ENCODE peak calls at places on chromosome 19, in eight cellular contexts. One of them, this sample, is unnamed.

GRCh38 chr19:19361075-19361594 is 40.5 kb downstream of the MAU2 start:
- DNase-seq in esophagus squamous epithelium: no peak
- DNase-seq in psoas muscle: peak
- DNase-seq in stomach: peak
- DNase-seq in thoracic aorta: peak
- DNase-seq in mammary epithelial cell: peak
- DNase-seq in body of pancreas: peak
- DNase-seq in uterus: peak
- DNase-seq in this sample: peak

GRCh38 chr19:46944918-46945628 is 74.6 kb upstream of the NPAS1 start:
- DNase-seq in esophagus squamous epithelium: no peak
- DNase-seq in psoas muscle: peak
- DNase-seq in stomach: no peak
- DNase-seq in thoracic aorta: peak
- DNase-seq in mammary epithelial cell: no peak
- DNase-seq in body of pancreas: peak
- DNase-seq in uterus: peak
- DNase-seq in this sample: peak

GRCh38 chr19:57099199-57099661 is 20.6 kb upstream of the USP29 start:
- DNase-seq in esophagus squamous epithelium: no peak
- DNase-seq in psoas muscle: peak
- DNase-seq in stomach: peak
- DNase-seq in thoracic aorta: no peak
- DNase-seq in mammary epithelial cell: peak
- DNase-seq in body of pancreas: peak
- DNase-seq in uterus: peak
- DNase-seq in this sample: no peak

GRCh38 chr19:39126593-39127187 is 1.1 kb downstream of the PAK4 start:
- DNase-seq in esophagus squamous epithelium: no peak
- DNase-seq in psoas muscle: no peak
- DNase-seq in stomach: peak
- DNase-seq in thoracic aorta: no peak
- DNase-seq in mammary epithelial cell: peak
- DNase-seq in body of pancreas: peak
- DNase-seq in uterus: no peak
- DNase-seq in this sample: peak

GRCh38 chr19:16584825-16585801 is 12.9 kb upstream of the SLC35E1 start:
- DNase-seq in esophagus squamous epithelium: no peak
- DNase-seq in psoas muscle: no peak
- DNase-seq in stomach: no peak
- DNase-seq in thoracic aorta: no peak
- DNase-seq in mammary epithelial cell: no peak
- DNase-seq in body of pancreas: no peak
- DNase-seq in uterus: no peak
- DNase-seq in this sample: no peak

GRCh38 chr19:7386308-7386707 is 37.6 kb downstream of the ARHGEF18 start:
- DNase-seq in esophagus squamous epithelium: no peak
- DNase-seq in psoas muscle: no peak
- DNase-seq in stomach: no peak
- DNase-seq in thoracic aorta: no peak
- DNase-seq in mammary epithelial cell: no peak
- DNase-seq in body of pancreas: no peak
- DNase-seq in uterus: no peak
- DNase-seq in this sample: no peak

GRCh38 chr19:46478356-46478986 is 7.1 kb upstream of the PNMA8A start:
- DNase-seq in esophagus squamous epithelium: no peak
- DNase-seq in psoas muscle: no peak
- DNase-seq in stomach: no peak
- DNase-seq in thoracic aorta: no peak
- DNase-seq in mammary epithelial cell: peak
- DNase-seq in body of pancreas: no peak
- DNase-seq in uterus: no peak
- DNase-seq in this sample: no peak

GRCh38 chr19:17035842-17036424 is 9.3 kb upstream of the CPAMD8 start:
- DNase-seq in esophagus squamous epithelium: no peak
- DNase-seq in psoas muscle: no peak
- DNase-seq in stomach: peak
- DNase-seq in thoracic aorta: no peak
- DNase-seq in mammary epithelial cell: no peak
- DNase-seq in body of pancreas: no peak
- DNase-seq in uterus: no peak
- DNase-seq in this sample: no peak

GRCh38 chr19:49543032-49543431 is 15.2 kb downstream of the RCN3 start:
- DNase-seq in esophagus squamous epithelium: no peak
- DNase-seq in psoas muscle: no peak
- DNase-seq in stomach: no peak
- DNase-seq in thoracic aorta: no peak
- DNase-seq in mammary epithelial cell: no peak
- DNase-seq in body of pancreas: no peak
- DNase-seq in uterus: no peak
- DNase-seq in this sample: no peak

GRCh38 chr19:51660975-51661600 is 14.5 kb upstream of the SIGLEC14 start:
- DNase-seq in esophagus squamous epithelium: no peak
- DNase-seq in psoas muscle: peak
- DNase-seq in stomach: peak
- DNase-seq in thoracic aorta: no peak
- DNase-seq in mammary epithelial cell: peak
- DNase-seq in body of pancreas: peak
- DNase-seq in uterus: peak
- DNase-seq in this sample: peak

GRCh38 chr19:50896591-50897190 is 14.5 kb downstream of the KLK4 start:
- DNase-seq in esophagus squamous epithelium: no peak
- DNase-seq in psoas muscle: no peak
- DNase-seq in stomach: no peak
- DNase-seq in thoracic aorta: no peak
- DNase-seq in mammary epithelial cell: peak
- DNase-seq in body of pancreas: no peak
- DNase-seq in uterus: no peak
- DNase-seq in this sample: no peak

GRCh38 chr19:48795855-48796142 is 15.0 kb downstream of the BCAT2 start:
- DNase-seq in esophagus squamous epithelium: no peak
- DNase-seq in psoas muscle: peak
- DNase-seq in stomach: no peak
- DNase-seq in thoracic aorta: no peak
- DNase-seq in mammary epithelial cell: no peak
- DNase-seq in body of pancreas: no peak
- DNase-seq in uterus: peak
- DNase-seq in this sample: no peak

GRCh38 chr19:53942001-53942786 is 20.5 kb upstream of the CACNG8 start:
- DNase-seq in esophagus squamous epithelium: no peak
- DNase-seq in psoas muscle: no peak
- DNase-seq in stomach: no peak
- DNase-seq in thoracic aorta: no peak
- DNase-seq in mammary epithelial cell: no peak
- DNase-seq in body of pancreas: no peak
- DNase-seq in uterus: no peak
- DNase-seq in this sample: no peak

GRCh38 chr19:55255618-55256423 is 3.0 kb downstream of the PPP6R1 start:
- DNase-seq in esophagus squamous epithelium: no peak
- DNase-seq in psoas muscle: no peak
- DNase-seq in stomach: peak
- DNase-seq in thoracic aorta: no peak
- DNase-seq in mammary epithelial cell: peak
- DNase-seq in body of pancreas: no peak
- DNase-seq in uterus: no peak
- DNase-seq in this sample: no peak

GRCh38 chr19:50036905-50037304 is 11.1 kb downstream of the ZNF473 start:
- DNase-seq in esophagus squamous epithelium: no peak
- DNase-seq in psoas muscle: no peak
- DNase-seq in stomach: no peak
- DNase-seq in thoracic aorta: no peak
- DNase-seq in mammary epithelial cell: peak
- DNase-seq in body of pancreas: no peak
- DNase-seq in uterus: no peak
- DNase-seq in this sample: no peak

DNA sequence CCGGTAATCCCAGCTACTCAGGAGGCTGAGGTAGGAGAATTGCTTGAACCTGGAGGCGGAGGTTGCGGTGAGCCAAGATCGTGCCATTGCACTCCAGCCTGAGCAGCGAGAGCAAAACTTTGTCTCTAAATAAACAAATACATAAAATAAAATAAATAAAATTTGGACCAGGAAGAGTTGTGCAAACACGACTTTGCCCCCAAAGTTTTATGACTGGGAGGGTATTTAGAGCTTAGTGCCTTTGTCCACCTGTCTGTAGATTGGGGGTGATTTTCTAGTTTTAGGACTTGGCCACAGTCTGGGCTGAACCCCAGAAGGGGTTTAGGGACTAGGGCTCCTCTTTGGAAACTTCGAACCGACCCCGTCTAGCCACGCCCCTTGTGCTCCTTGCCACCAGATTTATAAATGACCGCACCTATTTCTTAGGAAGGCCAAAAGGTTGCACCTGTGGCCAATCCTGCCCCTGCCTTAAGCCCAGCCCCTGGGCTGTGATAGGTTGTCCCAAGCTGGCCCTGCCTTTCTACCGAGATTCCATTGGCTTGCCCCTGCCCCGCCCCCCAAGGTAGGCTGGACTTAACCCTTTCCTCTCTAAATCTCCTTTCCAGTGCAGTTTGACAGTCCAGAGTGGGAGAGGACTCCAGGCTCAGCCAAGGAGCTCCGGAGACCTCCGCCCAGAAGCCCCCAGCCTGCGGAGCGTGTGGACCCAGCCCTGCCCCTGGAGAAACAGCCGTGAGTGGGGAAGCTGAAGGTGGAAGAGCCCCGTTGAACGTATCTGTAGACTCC is 5.3 kb downstream of the SHD start:
- DNase-seq in esophagus squamous epithelium: no peak
- DNase-seq in psoas muscle: no peak
- DNase-seq in stomach: no peak
- DNase-seq in thoracic aorta: no peak
- DNase-seq in mammary epithelial cell: no peak
- DNase-seq in body of pancreas: no peak
- DNase-seq in uterus: no peak
- DNase-seq in this sample: no peak
- H3K27ac ChIP-seq in esophagus squamous epithelium: no peak
- H3K27ac ChIP-seq in psoas muscle: no peak
- H3K27ac ChIP-seq in stomach: no peak
- H3K27ac ChIP-seq in thoracic aorta: no peak
- H3K27ac ChIP-seq in mammary epithelial cell: no peak
- H3K27ac ChIP-seq in body of pancreas: no peak
- H3K27ac ChIP-seq in uterus: no peak
- H3K27ac ChIP-seq in this sample: no peak

DNA sequence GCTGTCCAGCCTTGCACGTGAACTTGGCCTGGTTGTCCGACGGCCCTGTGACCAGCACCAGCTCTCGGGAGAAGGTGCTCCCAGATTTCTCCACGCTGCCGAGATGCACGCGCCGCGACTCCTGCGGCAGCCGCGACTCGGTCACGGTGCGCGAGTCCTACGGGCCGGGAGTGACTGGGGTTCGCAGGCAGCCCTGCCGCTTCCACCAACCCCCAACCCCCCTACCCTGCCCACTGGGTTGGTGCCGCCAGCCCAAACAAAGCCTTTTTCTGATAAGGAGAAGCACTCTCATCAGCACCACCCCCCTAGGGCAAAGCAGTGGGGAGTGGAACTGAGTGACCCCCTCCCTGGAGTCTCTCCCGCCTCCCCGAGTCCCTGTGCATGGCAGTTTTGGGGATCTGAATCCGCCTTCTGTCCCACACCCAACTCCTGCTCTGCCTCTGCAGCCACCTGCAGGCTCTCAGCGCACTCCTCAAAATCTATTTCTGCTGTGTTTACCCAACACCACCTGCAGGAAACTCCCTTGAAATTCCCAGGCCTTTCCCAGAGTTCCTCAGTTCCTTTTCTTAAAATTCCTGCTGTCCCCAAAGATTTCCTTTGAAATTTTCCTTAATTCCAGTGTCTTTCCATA is 6.2 kb downstream of the NPHS1 start:
- DNase-seq in esophagus squamous epithelium: no peak
- DNase-seq in psoas muscle: no peak
- DNase-seq in stomach: no peak
- DNase-seq in thoracic aorta: no peak
- DNase-seq in mammary epithelial cell: no peak
- DNase-seq in body of pancreas: peak
- DNase-seq in uterus: no peak
- DNase-seq in this sample: no peak
- H3K4me3 ChIP-seq in esophagus squamous epithelium: no peak
- H3K4me3 ChIP-seq in psoas muscle: peak
- H3K4me3 ChIP-seq in stomach: peak
- H3K4me3 ChIP-seq in thoracic aorta: peak
- H3K4me3 ChIP-seq in mammary epithelial cell: no peak
- H3K4me3 ChIP-seq in body of pancreas: no peak
- H3K4me3 ChIP-seq in uterus: no peak
- H3K4me3 ChIP-seq in this sample: no peak

GRCh38 chr19:41869374-41869955 is 7.6 kb upstream of the CD79A start:
- DNase-seq in esophagus squamous epithelium: no peak
- DNase-seq in psoas muscle: no peak
- DNase-seq in stomach: no peak
- DNase-seq in thoracic aorta: no peak
- DNase-seq in mammary epithelial cell: no peak
- DNase-seq in body of pancreas: no peak
- DNase-seq in uterus: no peak
- DNase-seq in this sample: no peak
- H3K27ac ChIP-seq in esophagus squamous epithelium: no peak
- H3K27ac ChIP-seq in psoas muscle: no peak
- H3K27ac ChIP-seq in stomach: no peak
- H3K27ac ChIP-seq in thoracic aorta: no peak
- H3K27ac ChIP-seq in mammary epithelial cell: no peak
- H3K27ac ChIP-seq in body of pancreas: no peak
- H3K27ac ChIP-seq in uterus: no peak
- H3K27ac ChIP-seq in this sample: no peak

DNA sequence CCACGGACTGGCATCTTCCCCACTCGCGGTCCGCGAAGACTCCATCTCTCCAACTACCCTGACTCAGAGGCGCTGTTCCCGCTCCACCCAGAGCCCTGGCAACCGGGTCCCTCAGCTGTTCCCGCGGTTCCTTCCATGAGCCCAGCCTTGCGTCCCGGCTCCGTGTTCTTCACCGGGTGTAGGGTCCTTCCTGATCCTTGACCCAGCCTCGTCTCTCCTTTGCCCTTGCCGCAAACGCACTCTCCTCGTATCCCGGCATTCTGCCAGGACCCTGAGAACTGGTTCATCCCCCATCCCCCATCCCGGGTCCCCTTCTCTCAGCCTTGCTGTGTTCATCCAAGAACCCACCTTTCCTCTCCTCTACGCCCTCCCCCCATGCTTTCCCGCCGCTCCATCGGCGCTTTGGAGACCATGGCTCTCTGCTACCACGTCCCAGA is 705 bp downstream of the ICAM5 start:
- DNase-seq in esophagus squamous epithelium: no peak
- DNase-seq in psoas muscle: no peak
- DNase-seq in stomach: no peak
- DNase-seq in thoracic aorta: no peak
- DNase-seq in mammary epithelial cell: no peak
- DNase-seq in body of pancreas: no peak
- DNase-seq in uterus: no peak
- DNase-seq in this sample: no peak
- H3K4me3 ChIP-seq in esophagus squamous epithelium: peak
- H3K4me3 ChIP-seq in psoas muscle: peak
- H3K4me3 ChIP-seq in stomach: peak
- H3K4me3 ChIP-seq in thoracic aorta: peak
- H3K4me3 ChIP-seq in mammary epithelial cell: peak
- H3K4me3 ChIP-seq in body of pancreas: no peak
- H3K4me3 ChIP-seq in uterus: no peak
- H3K4me3 ChIP-seq in this sample: peak

DNA sequence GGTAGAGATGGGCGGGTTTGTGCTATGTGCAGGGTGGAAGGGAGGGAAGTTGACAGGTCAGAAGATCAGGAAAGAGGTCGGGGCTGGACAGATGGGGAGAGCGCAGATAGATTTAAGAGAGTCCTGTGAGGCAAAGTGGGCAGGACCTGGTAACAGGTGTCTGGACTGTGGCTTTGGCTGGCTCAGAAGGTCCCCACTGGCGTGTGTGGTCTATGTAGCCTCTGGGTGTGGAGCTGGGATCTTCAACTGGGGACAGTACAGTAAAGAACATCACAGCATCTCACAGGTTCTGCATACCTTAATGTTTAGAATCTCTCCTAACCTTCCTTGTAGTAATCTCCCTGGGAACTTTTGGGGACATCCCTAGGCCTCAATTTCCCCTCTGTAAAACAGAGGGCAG is 17.7 kb downstream of the CKM start:
- DNase-seq in esophagus squamous epithelium: no peak
- DNase-seq in psoas muscle: no peak
- DNase-seq in stomach: no peak
- DNase-seq in thoracic aorta: no peak
- DNase-seq in mammary epithelial cell: no peak
- DNase-seq in body of pancreas: no peak
- DNase-seq in uterus: no peak
- DNase-seq in this sample: no peak
- H3K27ac ChIP-seq in esophagus squamous epithelium: no peak
- H3K27ac ChIP-seq in psoas muscle: peak
- H3K27ac ChIP-seq in stomach: no peak
- H3K27ac ChIP-seq in thoracic aorta: no peak
- H3K27ac ChIP-seq in mammary epithelial cell: no peak
- H3K27ac ChIP-seq in body of pancreas: no peak
- H3K27ac ChIP-seq in uterus: no peak
- H3K27ac ChIP-seq in this sample: no peak

This sample was measured in SJSA1.